ENCODE peak calls at places on chromosomes 7 and 10, in nine cellular contexts. One of them, this sample, is unnamed.

GRCh38 chr10:133474833-133475734 is 21.3 kb downstream of the SCART1 start:
- DNase-seq in HCT116: no peak
- DNase-seq in cardiac fibroblast: no peak
- DNase-seq in stomach: no peak
- DNase-seq in coronary artery: no peak
- DNase-seq in CD8-positive, alpha-beta T cell: peak
- DNase-seq in HL-60: no peak
- DNase-seq in A549: no peak
- DNase-seq in PC-9: no peak
- DNase-seq in this sample: no peak

GRCh38 chr10:52879651-52880050 is 107.1 kb upstream of the MBL2 start:
- DNase-seq in HCT116: no peak
- DNase-seq in cardiac fibroblast: no peak
- DNase-seq in stomach: no peak
- DNase-seq in coronary artery: no peak
- DNase-seq in CD8-positive, alpha-beta T cell: no peak
- DNase-seq in HL-60: no peak
- DNase-seq in A549: no peak
- DNase-seq in PC-9: no peak
- DNase-seq in this sample: no peak

GRCh38 chr7:2521341-2521745 is 1.8 kb downstream of the LFNG start:
- DNase-seq in HCT116: no peak
- DNase-seq in cardiac fibroblast: no peak
- DNase-seq in stomach: no peak
- DNase-seq in coronary artery: no peak
- DNase-seq in CD8-positive, alpha-beta T cell: no peak
- DNase-seq in HL-60: no peak
- DNase-seq in A549: no peak
- DNase-seq in PC-9: no peak
- DNase-seq in this sample: no peak

GRCh38 chr7:18087031-18087686 is 59.5 kb upstream of the PRPS1L1 start:
- DNase-seq in HCT116: no peak
- DNase-seq in cardiac fibroblast: peak
- DNase-seq in stomach: no peak
- DNase-seq in coronary artery: no peak
- DNase-seq in CD8-positive, alpha-beta T cell: no peak
- DNase-seq in HL-60: no peak
- DNase-seq in A549: peak
- DNase-seq in PC-9: no peak
- DNase-seq in this sample: no peak

GRCh38 chr7:84684836-84685235 is 490.2 kb upstream of the SEMA3A start:
- DNase-seq in HCT116: no peak
- DNase-seq in cardiac fibroblast: no peak
- DNase-seq in stomach: no peak
- DNase-seq in coronary artery: no peak
- DNase-seq in CD8-positive, alpha-beta T cell: no peak
- DNase-seq in HL-60: no peak
- DNase-seq in A549: no peak
- DNase-seq in PC-9: no peak
- DNase-seq in this sample: no peak

GRCh38 chr7:1883031-1883761 is 213.1 kb downstream of the ELFN1 start:
- DNase-seq in HCT116: peak
- DNase-seq in cardiac fibroblast: peak
- DNase-seq in stomach: no peak
- DNase-seq in coronary artery: no peak
- DNase-seq in CD8-positive, alpha-beta T cell: no peak
- DNase-seq in HL-60: peak
- DNase-seq in A549: peak
- DNase-seq in PC-9: peak
- DNase-seq in this sample: no peak

GRCh38 chr10:126905776-126906703 is 812 bp downstream of the DOCK1 start:
- DNase-seq in HCT116: no peak
- DNase-seq in cardiac fibroblast: peak
- DNase-seq in stomach: peak
- DNase-seq in coronary artery: no peak
- DNase-seq in CD8-positive, alpha-beta T cell: no peak
- DNase-seq in HL-60: no peak
- DNase-seq in A549: peak
- DNase-seq in PC-9: no peak
- DNase-seq in this sample: no peak

GRCh38 chr10:21329995-21330627 is 195.4 kb downstream of the SKIDA1 start:
- DNase-seq in HCT116: peak
- DNase-seq in cardiac fibroblast: peak
- DNase-seq in stomach: no peak
- DNase-seq in coronary artery: no peak
- DNase-seq in CD8-positive, alpha-beta T cell: no peak
- DNase-seq in HL-60: no peak
- DNase-seq in A549: peak
- DNase-seq in PC-9: peak
- DNase-seq in this sample: no peak

GRCh38 chr7:136009488-136010079 is 32.4 kb upstream of the MTPN start:
- DNase-seq in HCT116: peak
- DNase-seq in cardiac fibroblast: peak
- DNase-seq in stomach: no peak
- DNase-seq in coronary artery: no peak
- DNase-seq in CD8-positive, alpha-beta T cell: no peak
- DNase-seq in HL-60: no peak
- DNase-seq in A549: peak
- DNase-seq in PC-9: peak
- DNase-seq in this sample: no peak

GRCh38 chr10:124001391-124002260 is 91.8 kb downstream of the CHST15 start:
- DNase-seq in HCT116: no peak
- DNase-seq in cardiac fibroblast: no peak
- DNase-seq in stomach: peak
- DNase-seq in coronary artery: peak
- DNase-seq in CD8-positive, alpha-beta T cell: no peak
- DNase-seq in HL-60: no peak
- DNase-seq in A549: no peak
- DNase-seq in PC-9: no peak
- DNase-seq in this sample: no peak

GRCh38 chr10:15789793-15790525 is 70.2 kb upstream of the ITGA8 start:
- DNase-seq in HCT116: no peak
- DNase-seq in cardiac fibroblast: peak
- DNase-seq in stomach: no peak
- DNase-seq in coronary artery: no peak
- DNase-seq in CD8-positive, alpha-beta T cell: no peak
- DNase-seq in HL-60: no peak
- DNase-seq in A549: no peak
- DNase-seq in PC-9: no peak
- DNase-seq in this sample: no peak

GRCh38 chr7:36153571-36154097 is 580 bp downstream of the EEPD1 start:
- DNase-seq in HCT116: no peak
- DNase-seq in cardiac fibroblast: no peak
- DNase-seq in stomach: no peak
- DNase-seq in coronary artery: peak
- DNase-seq in CD8-positive, alpha-beta T cell: no peak
- DNase-seq in HL-60: no peak
- DNase-seq in A549: peak
- DNase-seq in PC-9: no peak
- DNase-seq in this sample: no peak

GRCh38 chr7:7956531-7957221 is 11.9 kb upstream of the GLCCI1 start:
- DNase-seq in HCT116: no peak
- DNase-seq in cardiac fibroblast: no peak
- DNase-seq in stomach: no peak
- DNase-seq in coronary artery: no peak
- DNase-seq in CD8-positive, alpha-beta T cell: no peak
- DNase-seq in HL-60: no peak
- DNase-seq in A549: no peak
- DNase-seq in PC-9: peak
- DNase-seq in this sample: no peak

GRCh38 chr7:94236960-94237359 is 157.7 kb upstream of the COL1A2 start:
- DNase-seq in HCT116: no peak
- DNase-seq in cardiac fibroblast: no peak
- DNase-seq in stomach: no peak
- DNase-seq in coronary artery: no peak
- DNase-seq in CD8-positive, alpha-beta T cell: no peak
- DNase-seq in HL-60: no peak
- DNase-seq in A549: no peak
- DNase-seq in PC-9: no peak
- DNase-seq in this sample: no peak

GRCh38 chr7:94237417-94237816 is 157.3 kb upstream of the COL1A2 start:
- DNase-seq in HCT116: no peak
- DNase-seq in cardiac fibroblast: no peak
- DNase-seq in stomach: no peak
- DNase-seq in coronary artery: no peak
- DNase-seq in CD8-positive, alpha-beta T cell: no peak
- DNase-seq in HL-60: no peak
- DNase-seq in A549: no peak
- DNase-seq in PC-9: no peak
- DNase-seq in this sample: no peak

GRCh38 chr7:94240902-94241301 is 153.8 kb upstream of the COL1A2 start:
- DNase-seq in HCT116: no peak
- DNase-seq in cardiac fibroblast: peak
- DNase-seq in stomach: no peak
- DNase-seq in coronary artery: no peak
- DNase-seq in CD8-positive, alpha-beta T cell: no peak
- DNase-seq in HL-60: no peak
- DNase-seq in A549: no peak
- DNase-seq in PC-9: no peak
- DNase-seq in this sample: no peak

GRCh38 chr7:94241402-94241925 is 153.2 kb upstream of the COL1A2 start:
- DNase-seq in HCT116: no peak
- DNase-seq in cardiac fibroblast: peak
- DNase-seq in stomach: no peak
- DNase-seq in coronary artery: no peak
- DNase-seq in CD8-positive, alpha-beta T cell: no peak
- DNase-seq in HL-60: no peak
- DNase-seq in A549: no peak
- DNase-seq in PC-9: no peak
- DNase-seq in this sample: no peak

DNA sequence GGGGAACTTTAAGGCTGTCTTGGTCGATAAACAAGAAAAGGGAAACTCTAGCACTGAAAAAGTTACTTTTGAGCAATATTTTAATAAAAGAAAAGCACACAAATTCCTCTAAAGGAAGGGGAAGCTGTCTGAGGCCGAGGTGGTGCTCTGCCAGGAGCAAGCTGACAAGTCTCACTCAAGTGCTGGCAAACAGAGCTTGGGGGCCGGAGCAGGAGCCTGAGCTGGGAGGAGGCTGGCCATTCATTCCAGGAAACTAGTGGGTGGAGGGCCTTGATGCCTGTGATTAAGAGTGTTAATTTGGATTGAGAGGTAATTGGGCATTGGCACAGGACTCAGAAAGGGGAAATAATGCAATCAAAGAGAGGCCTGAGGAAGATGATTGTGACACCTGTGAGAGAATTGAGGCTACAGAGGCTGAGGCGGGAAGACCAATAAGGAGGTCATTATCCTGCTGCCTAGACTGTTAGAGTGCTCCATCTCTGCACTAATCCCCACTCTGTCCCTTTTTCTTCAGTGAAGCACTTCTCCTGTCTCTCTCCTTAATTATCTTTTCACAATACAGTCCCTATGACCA is 154.9 kb upstream of the COL1A2 start:
- DNase-seq in HCT116: no peak
- DNase-seq in cardiac fibroblast: no peak
- DNase-seq in stomach: no peak
- DNase-seq in coronary artery: no peak
- DNase-seq in CD8-positive, alpha-beta T cell: no peak
- DNase-seq in HL-60: no peak
- DNase-seq in A549: no peak
- DNase-seq in PC-9: no peak
- DNase-seq in this sample: no peak
- H3K4me3 ChIP-seq in HCT116: no peak
- H3K4me3 ChIP-seq in cardiac fibroblast: no peak
- H3K4me3 ChIP-seq in stomach: no peak
- H3K4me3 ChIP-seq in coronary artery: no peak
- H3K4me3 ChIP-seq in CD8-positive, alpha-beta T cell: no peak
- H3K4me3 ChIP-seq in HL-60: no peak
- H3K4me3 ChIP-seq in A549: no peak
- H3K4me3 ChIP-seq in PC-9: no peak
- H3K4me3 ChIP-seq in this sample: no peak

DNA sequence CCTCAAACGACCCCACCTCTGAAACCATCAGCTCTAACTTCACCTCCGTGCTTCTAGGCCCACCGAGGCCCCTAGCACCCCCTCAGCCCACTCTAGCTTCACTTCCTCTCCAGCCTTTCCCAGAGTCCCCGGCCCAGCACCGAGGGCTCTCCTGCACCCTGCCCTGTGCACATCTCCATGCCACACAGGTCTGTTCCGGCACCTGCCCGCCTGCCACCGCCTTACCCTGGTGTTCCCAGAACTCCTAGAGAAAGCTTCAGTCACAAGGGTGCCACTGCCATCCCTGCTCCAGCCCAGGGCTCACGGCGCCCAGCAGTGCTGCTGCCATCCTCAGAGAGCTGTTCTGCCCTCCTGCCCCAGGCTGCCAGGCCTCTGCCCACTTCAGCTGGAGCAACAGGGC is 61.3 kb upstream of the INSIG1 start:
- DNase-seq in HCT116: no peak
- DNase-seq in cardiac fibroblast: no peak
- DNase-seq in stomach: no peak
- DNase-seq in coronary artery: no peak
- DNase-seq in CD8-positive, alpha-beta T cell: no peak
- DNase-seq in HL-60: no peak
- DNase-seq in A549: no peak
- DNase-seq in PC-9: no peak
- DNase-seq in this sample: no peak
- TF ChIP-seq CTCF in HCT116: no peak
- TF ChIP-seq CTCF in cardiac fibroblast: no peak
- TF ChIP-seq CTCF in stomach: no peak
- TF ChIP-seq CTCF in coronary artery: no peak
- TF ChIP-seq CTCF in CD8-positive, alpha-beta T cell: no peak
- TF ChIP-seq CTCF in HL-60: no peak
- TF ChIP-seq CTCF in A549: no peak
- TF ChIP-seq CTCF in PC-9: no peak
- TF ChIP-seq CTCF in this sample: no peak

DNA sequence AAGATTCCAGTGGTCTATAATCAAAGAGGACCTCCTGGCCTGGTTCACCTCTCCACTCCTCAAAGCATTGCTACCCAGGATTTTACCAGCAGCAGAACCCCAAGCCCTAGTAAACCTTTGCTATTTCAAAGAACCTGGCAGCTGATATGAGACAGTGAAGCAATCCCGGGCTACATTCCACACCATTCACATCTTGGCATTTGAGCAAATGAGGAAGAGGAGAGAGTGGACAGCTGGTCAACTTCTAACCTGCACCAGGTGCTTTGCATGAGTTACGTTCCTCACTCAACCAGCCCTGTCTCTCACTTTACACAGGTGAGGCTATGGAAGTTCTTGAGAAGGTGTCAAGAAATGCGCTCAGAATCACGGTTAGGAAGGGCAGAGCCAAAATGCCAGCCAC is 1.1 kb downstream of the CCDC3 start:
- DNase-seq in HCT116: no peak
- DNase-seq in cardiac fibroblast: no peak
- DNase-seq in stomach: no peak
- DNase-seq in coronary artery: no peak
- DNase-seq in CD8-positive, alpha-beta T cell: no peak
- DNase-seq in HL-60: no peak
- DNase-seq in A549: no peak
- DNase-seq in PC-9: peak
- DNase-seq in this sample: no peak
- H3K4me3 ChIP-seq in HCT116: peak
- H3K4me3 ChIP-seq in cardiac fibroblast: no peak
- H3K4me3 ChIP-seq in stomach: peak
- H3K4me3 ChIP-seq in coronary artery: peak
- H3K4me3 ChIP-seq in CD8-positive, alpha-beta T cell: no peak
- H3K4me3 ChIP-seq in HL-60: no peak
- H3K4me3 ChIP-seq in A549: no peak
- H3K4me3 ChIP-seq in PC-9: no peak
- H3K4me3 ChIP-seq in this sample: no peak

DNA sequence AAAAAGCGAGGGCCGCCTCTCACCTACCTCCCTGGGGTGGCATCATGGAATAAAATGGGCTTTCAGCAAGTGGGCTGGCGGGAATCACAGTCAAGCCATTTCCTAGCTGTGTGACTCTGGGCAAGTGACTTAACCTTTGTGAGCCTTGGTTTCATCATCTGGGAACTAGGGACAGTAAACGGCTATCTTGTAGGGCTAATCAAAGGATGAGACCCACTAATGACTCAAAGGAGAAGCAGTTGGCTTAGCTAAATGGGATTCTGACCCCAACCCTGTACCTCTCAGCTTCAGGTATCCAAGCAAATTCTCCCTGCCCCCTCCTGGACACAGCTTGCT is 25.8 kb downstream of the TRIM8 start:
- DNase-seq in HCT116: no peak
- DNase-seq in cardiac fibroblast: no peak
- DNase-seq in stomach: no peak
- DNase-seq in coronary artery: no peak
- DNase-seq in CD8-positive, alpha-beta T cell: no peak
- DNase-seq in HL-60: no peak
- DNase-seq in A549: no peak
- DNase-seq in PC-9: no peak
- DNase-seq in this sample: no peak
- TF ChIP-seq CTCF in HCT116: no peak
- TF ChIP-seq CTCF in cardiac fibroblast: no peak
- TF ChIP-seq CTCF in stomach: no peak
- TF ChIP-seq CTCF in coronary artery: no peak
- TF ChIP-seq CTCF in CD8-positive, alpha-beta T cell: peak
- TF ChIP-seq CTCF in HL-60: no peak
- TF ChIP-seq CTCF in A549: no peak
- TF ChIP-seq CTCF in PC-9: peak
- TF ChIP-seq CTCF in this sample: no peak